ENCODE peak calls at places on chromosomes 11 and 22, in four cellular contexts. One of them, this sample, is unnamed.

GRCh38 chr11:43212279-43212678 is 99.5 kb upstream of the API5 start:
- DNase-seq in gastrocnemius medialis: no peak
- DNase-seq in A549: no peak
- DNase-seq in stomach: no peak
- DNase-seq in this sample: no peak

GRCh38 chr11:1291295-1292017 is 18.0 kb downstream of the TOLLIP start:
- DNase-seq in gastrocnemius medialis: peak; percentile 5
- DNase-seq in A549: no peak
- DNase-seq in stomach: no peak
- DNase-seq in this sample: no peak

GRCh38 chr22:33906954-33907353 is 13.3 kb downstream of the LARGE1 start:
- DNase-seq in gastrocnemius medialis: no peak
- DNase-seq in A549: no peak
- DNase-seq in stomach: no peak
- DNase-seq in this sample: no peak

GRCh38 chr22:38271927-38272372 is 860 bp downstream of the TMEM184B start:
- DNase-seq in gastrocnemius medialis: no peak
- DNase-seq in A549: no peak
- DNase-seq in stomach: peak; percentile 71
- DNase-seq in this sample: no peak

GRCh38 chr11:10032991-10033390 is 261.0 kb downstream of the SBF2 start:
- DNase-seq in gastrocnemius medialis: no peak
- DNase-seq in A549: no peak
- DNase-seq in stomach: no peak
- DNase-seq in this sample: no peak

GRCh38 chr11:112828433-112828832 is 132.8 kb upstream of the NCAM1 start:
- DNase-seq in gastrocnemius medialis: no peak
- DNase-seq in A549: no peak
- DNase-seq in stomach: no peak
- DNase-seq in this sample: no peak

GRCh38 chr11:16126361-16126760 is 230.0 kb downstream of the SOX6 start:
- DNase-seq in gastrocnemius medialis: no peak
- DNase-seq in A549: no peak
- DNase-seq in stomach: no peak
- DNase-seq in this sample: no peak

GRCh38 chr11:43130616-43131015 is 181.2 kb upstream of the API5 start:
- DNase-seq in gastrocnemius medialis: no peak
- DNase-seq in A549: no peak
- DNase-seq in stomach: no peak
- DNase-seq in this sample: no peak

GRCh38 chr22:30453731-30454510 is 17.9 kb downstream of the SEC14L3 start:
- DNase-seq in gastrocnemius medialis: no peak
- DNase-seq in A549: peak; percentile 31
- DNase-seq in stomach: no peak
- DNase-seq in this sample: no peak

GRCh38 chr11:114059278-114059983 is at the start of gene ZBTB16:
- DNase-seq in gastrocnemius medialis: peak; percentile 91
- DNase-seq in A549: no peak
- DNase-seq in stomach: peak; percentile 86
- DNase-seq in this sample: no peak

GRCh38 chr11:109241988-109242387 is 180.0 kb upstream of the C11orf87 start:
- DNase-seq in gastrocnemius medialis: no peak
- DNase-seq in A549: no peak
- DNase-seq in stomach: no peak
- DNase-seq in this sample: no peak

GRCh38 chr22:42945736-42946135 is 69.2 kb downstream of the PACSIN2 start:
- DNase-seq in gastrocnemius medialis: no peak
- DNase-seq in A549: no peak
- DNase-seq in stomach: no peak
- DNase-seq in this sample: no peak

GRCh38 chr22:35915477-35916013 is 113.1 kb downstream of the RBFOX2 start:
- DNase-seq in gastrocnemius medialis: no peak
- DNase-seq in A549: no peak
- DNase-seq in stomach: no peak
- DNase-seq in this sample: no peak

GRCh38 chr11:122261546-122261945 is 145.5 kb upstream of the BLID start:
- DNase-seq in gastrocnemius medialis: no peak
- DNase-seq in A549: peak; percentile 11
- DNase-seq in stomach: no peak
- DNase-seq in this sample: no peak

GRCh38 chr11:116984589-116984988 is 113.6 kb downstream of the SIK3 start:
- DNase-seq in gastrocnemius medialis: no peak
- DNase-seq in A549: no peak
- DNase-seq in stomach: no peak
- DNase-seq in this sample: no peak

GRCh38 chr11:257766-258493 is 20.3 kb upstream of the NLRP6 start:
- DNase-seq in gastrocnemius medialis: no peak
- DNase-seq in A549: no peak
- DNase-seq in stomach: no peak
- DNase-seq in this sample: no peak

GRCh38 chr11:33303541-33303940 is 46.4 kb downstream of the HIPK3 start:
- DNase-seq in gastrocnemius medialis: no peak
- DNase-seq in A549: no peak
- DNase-seq in stomach: no peak
- DNase-seq in this sample: no peak

GRCh38 chr11:60370811-60371297 is 7.5 kb upstream of the MS4A7 start:
- DNase-seq in gastrocnemius medialis: no peak
- DNase-seq in A549: peak; percentile 19
- DNase-seq in stomach: no peak
- DNase-seq in this sample: no peak

GRCh38 chr11:19873730-19874129 is 161.1 kb downstream of the NAV2 start:
- DNase-seq in gastrocnemius medialis: no peak
- DNase-seq in A549: no peak
- DNase-seq in stomach: no peak
- DNase-seq in this sample: peak; percentile 54

GRCh38 chr11:108752297-108752751 is 87.5 kb downstream of the DDX10 start:
- DNase-seq in gastrocnemius medialis: no peak
- DNase-seq in A549: no peak
- DNase-seq in stomach: no peak
- DNase-seq in this sample: no peak

GRCh38 chr22:45590262-45590661 is 81.4 kb upstream of the ATXN10 start:
- DNase-seq in gastrocnemius medialis: no peak
- DNase-seq in A549: no peak
- DNase-seq in stomach: no peak
- DNase-seq in this sample: no peak

GRCh38 chr11:32602657-32603410 is 19.2 kb downstream of the EIF3M start:
- DNase-seq in gastrocnemius medialis: no peak
- DNase-seq in A549: no peak
- DNase-seq in stomach: no peak
- DNase-seq in this sample: no peak

GRCh38 chr11:123061403-123062157 is at the start of gene HSPA8:
- DNase-seq in gastrocnemius medialis: peak; percentile 73
- DNase-seq in A549: peak; percentile 62
- DNase-seq in stomach: peak; percentile 60
- DNase-seq in this sample: no peak

GRCh38 chr22:44359496-44360110 is 46.9 kb upstream of the SHISAL1 start:
- DNase-seq in gastrocnemius medialis: no peak
- DNase-seq in A549: no peak
- DNase-seq in stomach: no peak
- DNase-seq in this sample: no peak

GRCh38 chr11:58940028-58940427 is 740 bp downstream of the GLYATL1 start:
- DNase-seq in gastrocnemius medialis: no peak
- DNase-seq in A549: no peak
- DNase-seq in stomach: no peak
- DNase-seq in this sample: no peak

DNA sequence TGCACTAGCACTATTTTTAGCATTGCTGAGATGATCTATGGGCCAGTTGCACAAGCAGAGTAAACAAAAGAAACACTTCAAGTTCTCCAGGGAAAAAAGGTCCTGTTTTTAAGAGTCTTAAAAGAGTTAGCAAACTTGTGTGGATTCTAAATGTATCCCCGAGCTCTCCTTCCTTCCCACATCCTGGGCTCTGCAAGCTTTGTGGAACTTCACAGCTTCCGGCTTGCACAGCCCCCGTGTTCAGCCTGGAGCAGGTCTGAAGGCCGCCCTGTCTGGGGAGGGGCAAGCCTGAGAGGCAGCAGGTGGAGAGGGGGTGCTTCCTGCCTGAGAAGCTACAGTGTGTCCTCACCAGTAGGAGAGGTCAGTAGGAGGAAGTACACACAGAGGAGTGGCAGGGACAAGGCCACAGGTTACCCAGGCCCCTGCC is 35.1 kb upstream of the SUSD2 start:
- DNase-seq in gastrocnemius medialis: peak; percentile 75
- DNase-seq in A549: peak; percentile 53
- DNase-seq in stomach: peak; percentile 58
- DNase-seq in this sample: no peak
- TF ChIP-seq POLR2A in gastrocnemius medialis: no peak
- TF ChIP-seq POLR2A in A549: no peak
- TF ChIP-seq POLR2A in stomach: no peak
- TF ChIP-seq POLR2A in this sample: no peak

GRCh38 chr11:132866783-132867545 is 665.3 kb downstream of the OPCML start:
- DNase-seq in gastrocnemius medialis: no peak
- DNase-seq in A549: no peak
- DNase-seq in stomach: no peak
- DNase-seq in this sample: no peak
- H3K4me3 ChIP-seq in gastrocnemius medialis: no peak overlapping the region
- H3K4me3 ChIP-seq in A549: no peak overlapping the region
- H3K4me3 ChIP-seq in stomach: no peak overlapping the region
- H3K4me3 ChIP-seq in this sample: no peak overlapping the region

DNA sequence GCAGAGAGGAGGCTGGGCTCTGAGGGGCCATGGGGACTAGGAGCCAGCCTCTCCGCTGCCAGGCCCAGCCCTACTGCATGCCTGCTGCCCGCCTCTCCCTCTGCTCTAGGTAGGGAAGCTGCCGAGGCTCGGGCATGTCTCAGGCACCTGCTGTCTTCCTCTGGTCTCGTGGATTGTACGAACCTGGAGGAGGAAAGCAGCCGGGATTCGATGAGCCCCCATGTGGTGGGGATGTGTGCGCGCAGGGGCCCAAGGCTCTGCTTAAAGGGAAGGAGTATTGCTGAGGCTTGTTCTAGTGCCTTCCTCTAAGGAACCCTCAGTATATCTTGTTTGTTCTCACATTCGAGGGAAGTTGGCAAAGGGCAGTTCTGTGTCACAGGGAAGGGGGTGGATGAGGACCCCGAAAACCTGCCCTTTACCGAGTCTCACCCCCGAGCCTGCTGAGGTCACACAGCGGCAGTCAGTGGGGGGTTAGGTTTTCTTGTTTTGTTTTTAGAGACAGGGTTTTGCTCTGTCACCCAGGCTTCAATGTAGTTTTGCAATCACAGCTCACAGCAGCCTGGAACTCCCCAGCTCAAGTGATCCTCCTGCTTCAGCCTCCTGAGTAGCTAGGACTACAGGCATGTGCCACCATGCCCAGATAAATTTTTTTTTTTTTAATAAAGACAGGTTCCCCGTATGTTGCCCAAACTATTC is 21.3 kb downstream of the DAGLA start:
- DNase-seq in gastrocnemius medialis: peak; percentile 40
- DNase-seq in A549: peak; percentile 66
- DNase-seq in stomach: no peak
- DNase-seq in this sample: no peak
- TF ChIP-seq CTCF in gastrocnemius medialis: peak; percentile 19
- TF ChIP-seq CTCF in A549: peak; percentile 25
- TF ChIP-seq CTCF in stomach: no peak
- TF ChIP-seq CTCF in this sample: no peak

GRCh38 chr11:64208796-64209562 is 2.5 kb downstream of the FERMT3 start:
- DNase-seq in gastrocnemius medialis: no peak
- DNase-seq in A549: no peak
- DNase-seq in stomach: no peak
- DNase-seq in this sample: no peak

GRCh38 chr11:64207247-64208085 is 945 bp downstream of the FERMT3 start:
- DNase-seq in gastrocnemius medialis: peak; percentile 58
- DNase-seq in A549: no peak
- DNase-seq in stomach: peak; percentile 55
- DNase-seq in this sample: no peak

GRCh38 chr11:64208086-64208795 is 1.7 kb downstream of the FERMT3 start:
- DNase-seq in gastrocnemius medialis: no peak
- DNase-seq in A549: no peak
- DNase-seq in stomach: no peak
- DNase-seq in this sample: no peak

GRCh38 chr11:64204464-64204989 is 2.0 kb upstream of the FERMT3 start:
- DNase-seq in gastrocnemius medialis: peak; percentile 88
- DNase-seq in A549: peak; percentile 89
- DNase-seq in stomach: peak; percentile 94
- DNase-seq in this sample: no peak

DNA sequence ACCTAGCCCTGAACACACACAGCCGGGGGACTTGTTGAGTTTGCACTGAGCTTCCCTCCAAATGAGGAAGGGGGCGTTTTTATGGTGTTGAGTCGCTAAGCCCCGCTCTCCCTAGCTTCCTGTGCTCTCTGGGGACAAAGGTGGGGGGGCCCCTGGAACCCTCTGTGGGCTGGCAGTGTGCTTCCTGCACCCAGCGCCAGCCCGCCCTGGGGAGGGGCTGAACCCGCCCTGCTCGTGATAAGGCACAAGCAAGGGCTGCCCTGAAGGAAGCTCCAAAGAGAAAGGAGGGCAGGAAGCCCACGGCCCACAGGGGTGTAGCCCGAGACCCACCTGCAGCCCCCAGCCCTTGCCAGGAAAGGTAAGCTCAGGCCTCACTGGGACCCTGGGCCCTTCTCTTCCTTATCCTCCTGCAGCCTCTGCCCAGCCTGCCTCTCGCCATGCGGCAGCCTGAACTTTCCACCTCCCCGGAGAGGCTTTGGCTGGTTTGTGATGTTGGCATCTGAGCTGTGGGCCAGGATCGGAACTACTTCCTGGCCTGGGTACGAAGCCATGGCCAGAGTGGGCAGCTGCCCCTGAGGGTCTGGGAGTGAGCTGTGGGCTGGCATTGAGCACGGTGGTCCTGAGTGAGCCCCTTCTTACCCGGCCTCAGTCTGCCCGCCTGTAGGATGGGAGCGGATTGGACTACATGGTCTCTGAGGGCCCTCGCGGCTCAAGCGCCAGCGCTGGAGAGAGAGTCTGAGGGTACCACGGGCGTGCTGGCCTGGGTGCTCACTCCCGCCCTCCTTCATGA is at the start of gene FERMT3:
- DNase-seq in gastrocnemius medialis: peak; percentile 51
- DNase-seq in A549: no peak
- DNase-seq in stomach: peak; percentile 83
- DNase-seq in this sample: no peak
- TF ChIP-seq POLR2A in gastrocnemius medialis: no peak
- TF ChIP-seq POLR2A in A549: no peak
- TF ChIP-seq POLR2A in stomach: no peak
- TF ChIP-seq POLR2A in this sample: no peak

This sample was measured in vagina.